ENCODE peak calls at places on chromosomes 5 and 9, in six cellular contexts. O is transverse colon, I is H9, T is heart left ventricle, N is SK-N-SH, S is GM06990. H is an unnamed sample.

GRCh38 chr5:128684951-128685350 is 146.9 kb upstream of the FBN2 start:
- DNase-seq in S (no peak), N (no peak), I (no peak), T (no peak), O (no peak), H (no peak)

GRCh38 chr9:121686930-121687541 is 35.6 kb downstream of the DAB2IP start:
- DNase-seq in S (peak; percentile 37), N (peak; percentile 85), T (peak; percentile 84), I (peak; percentile 86), O (peak; percentile 86), H (no peak)

GRCh38 chr5:155539958-155540595 is 526.5 kb downstream of the KIF4B start:
- DNase-seq in T (no peak), S (no peak), N (no peak), O (no peak), I (no peak), H (no peak)

GRCh38 chr5:2916076-2916682 is 164.7 kb upstream of the IRX2 start:
- DNase-seq in N (no peak), I (no peak), O (no peak), S (no peak), T (no peak), H (no peak)

GRCh38 chr9:95516736-95517558 is at the start of gene PTCH1:
- DNase-seq in N (peak; percentile 83), S (no peak), O (peak; percentile 67), T (no peak), I (peak; percentile 70), H (peak; percentile 42)

GRCh38 chr9:135086597-135087488 is 625 bp upstream of the OLFM1 start:
- DNase-seq in O (no peak), T (peak; percentile 46), I (peak; percentile 55), N (no peak), S (no peak), H (no peak)

GRCh38 chr9:72480931-72481330 is 40.5 kb upstream of the TMC1 start:
- DNase-seq in T (no peak), S (no peak), O (no peak), N (no peak), I (no peak), H (no peak)

GRCh38 chr5:113219695-113220094 is 215.1 kb downstream of the TSSK1B start:
- DNase-seq in N (no peak), I (no peak), S (no peak), T (no peak), O (no peak), H (no peak)

GRCh38 chr5:159975462-159976019 is 33.4 kb upstream of the TTC1 start:
- DNase-seq in N (peak; percentile 36), S (no peak), O (no peak), T (no peak), I (no peak), H (no peak)

GRCh38 chr5:115532517-115532916 is 12.1 kb downstream of the FEM1C start:
- DNase-seq in S (no peak), O (no peak), T (no peak), I (no peak), N (no peak), H (no peak)

GRCh38 chr9:123406016-123406415 is 50.0 kb downstream of the CRB2 start:
- DNase-seq in O (no peak), N (no peak), S (no peak), T (no peak), I (no peak), H (no peak)

GRCh38 chr5:15938961-15939360 is 240.6 kb downstream of the MARCHF11 start:
- DNase-seq in O (no peak), I (no peak), T (no peak), S (no peak), N (no peak), H (no peak)

GRCh38 chr5:154276932-154277331 is 86.4 kb downstream of the GALNT10 start:
- DNase-seq in T (peak; percentile 70), O (peak; percentile 30), I (no peak), N (no peak), S (no peak), H (no peak)

GRCh38 chr9:82332018-82332773 is 343.6 kb downstream of the SPATA31D1 start:
- DNase-seq in S (no peak), N (no peak), O (no peak), T (no peak), I (no peak), H (no peak)

GRCh38 chr5:18745988-18746615 is 1111.8 kb downstream of the TAF11L14 start:
- DNase-seq in S (peak; percentile 59), T (no peak), I (no peak), N (peak; percentile 11), O (peak; percentile 37), H (peak; percentile 74)

GRCh38 chr9:128150594-128151342 is 1.5 kb downstream of the LCN2 start:
- DNase-seq in I (peak; percentile 87), S (no peak), N (peak; percentile 64), O (peak; percentile 53), T (peak; percentile 56), H (no peak)

GRCh38 chr5:98827161-98827560 is 53.7 kb downstream of the RGMB start:
- DNase-seq in S (no peak), N (peak; percentile 56), T (no peak), I (no peak), O (no peak), H (no peak)

GRCh38 chr5:169300468-169301385 is at the start of gene SLIT3:
- DNase-seq in T (peak; percentile 84), I (peak; percentile 87), N (peak; percentile 90), O (peak; percentile 50), S (no peak), H (no peak)

GRCh38 chr9:76369583-76369982 is 24.6 kb downstream of the RFK start:
- DNase-seq in O (peak; percentile 49), T (no peak), I (no peak), N (peak; percentile 14), S (peak; percentile 43), H (no peak)

GRCh38 chr5:10354048-10354872 is 765 bp downstream of the MARCHF6 start:
- DNase-seq in S (peak; percentile 66), O (peak; percentile 55), I (no peak), T (peak; percentile 68), N (no peak), H (peak; percentile 44)

GRCh38 chr9:131282175-131282574 is 5.9 kb upstream of the FAM78A start:
- DNase-seq in I (no peak), N (no peak), O (no peak), T (no peak), S (no peak), H (no peak)

GRCh38 chr9:131288217-131288616 is 1.3 kb upstream of the PLPP7 start:
- DNase-seq in T (no peak), I (no peak), S (no peak), O (no peak), N (no peak), H (no peak)

GRCh38 chr9:131282688-131283422 is 6.5 kb upstream of the FAM78A start:
- DNase-seq in O (no peak), N (peak; percentile 84), S (no peak), T (no peak), I (peak; percentile 80), H (no peak)

GRCh38 chr9:131287366-131287765 is 2.2 kb upstream of the PLPP7 start:
- DNase-seq in S (no peak), I (no peak), N (no peak), T (no peak), O (no peak), H (no peak)

GRCh38 chr9:131284856-131285255 is 4.7 kb upstream of the PLPP7 start:
- DNase-seq in S (no peak), T (no peak), N (no peak), I (no peak), O (no peak), H (no peak)
- H3K27me3 ChIP-seq in S (no peaks in the 10 kb centered on the region), T (no peaks in the 10 kb centered on the region), N (peaks cover 7% of the 10 kb centered on the region), I (peaks cover 4% of the 10 kb centered on the region), O (peaks cover 34% of the 10 kb centered on the region), H (peaks cover 8% of the 10 kb centered on the region)

GRCh38 chr9:133612051-133612450 is 2.9 kb upstream of the FAM163B start:
- DNase-seq in T (no peak), N (no peak), I (no peak), O (no peak), S (no peak), H (no peak)
- H3K27me3 ChIP-seq in T (peaks cover 39% of the 10 kb centered on the region), N (peaks cover 7% of the 10 kb centered on the region), I (peaks cover 8% of the 10 kb centered on the region), O (peaks cover 75% of the 10 kb centered on the region), S (no peaks in the 10 kb centered on the region), H (peaks cover 2% of the 10 kb centered on the region)

DNA sequence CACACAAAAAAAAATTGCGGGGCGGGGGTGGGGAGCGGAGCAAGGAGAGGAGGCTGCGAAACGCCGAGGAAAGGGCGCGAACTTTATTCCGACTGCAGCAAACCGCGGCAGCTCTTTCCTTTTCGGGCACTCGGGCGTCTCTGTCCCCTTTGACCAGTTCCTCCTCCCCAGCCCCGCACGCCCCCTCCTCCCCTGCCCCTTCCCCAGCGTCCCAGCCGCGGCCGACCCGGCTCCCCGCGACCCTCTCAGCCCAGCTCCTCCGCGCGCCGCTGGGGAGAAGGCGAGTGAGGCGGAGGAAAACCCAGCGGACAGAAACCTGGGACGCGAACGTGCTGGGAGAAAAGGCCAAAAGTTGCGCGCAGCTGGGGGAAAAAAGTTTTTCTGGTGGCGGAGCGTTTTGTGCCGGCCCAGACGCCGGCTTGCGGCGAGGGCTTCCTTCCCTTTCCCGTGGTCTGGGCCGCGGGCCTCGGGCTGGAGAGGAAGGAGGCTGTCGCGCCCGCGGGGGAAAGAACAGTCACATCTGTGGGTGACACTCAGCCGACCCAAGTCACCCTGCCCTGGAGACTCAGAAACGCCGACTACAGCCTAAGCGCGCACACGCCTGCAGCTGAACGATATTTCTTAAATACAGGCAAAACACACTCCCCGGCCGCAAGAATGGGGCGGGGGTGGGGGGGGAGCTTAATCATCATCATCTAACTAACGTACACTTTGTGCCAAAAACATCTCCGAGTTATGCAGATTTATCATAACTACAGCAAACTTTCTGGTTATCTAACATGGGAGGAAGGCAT is 1.1 kb upstream of the BNC2 start:
- DNase-seq in S (peak; percentile 2), T (peak; percentile 79), I (peak; percentile 47), N (peak; percentile 69), O (peak; percentile 44), H (no peak)
- H3K27me3 ChIP-seq in S (no peaks in the 10 kb centered on the region), T (peaks cover 11% of the 10 kb centered on the region), I (no peaks in the 10 kb centered on the region), N (no peaks in the 10 kb centered on the region), O (peaks cover 45% of the 10 kb centered on the region), H (peaks cover 6% of the 10 kb centered on the region)

GRCh38 chr5:1881273-1881586 is 1.5 kb downstream of the IRX4 start:
- DNase-seq in I (peak; percentile 93), T (no peak), S (no peak), O (no peak), N (no peak), H (no peak)
- H3K27me3 ChIP-seq in I (peaks cover 76% of the 10 kb centered on the region), T (peaks cover 41% of the 10 kb centered on the region), S (no peaks in the 10 kb centered on the region), O (peaks cover 100% of the 10 kb centered on the region), N (peaks cover 92% of the 10 kb centered on the region), H (peaks cover 6% of the 10 kb centered on the region)

H was measured in CD4-positive, CD25-positive, alpha-beta regulatory T cell.